ENCODE peak calls at places on chromosomes 3 and 15, in four cellular contexts. P, G, Y and R are unnamed samples.
A peak's percentile ranks its signal among the peaks of the same experiment; 100 is the strongest.

GRCh38 chr15:49864251-49864650 is 243.4 kb downstream of the DTWD1 start:
- DNase-seq in P (no peak), Y (no peak), G (no peak), R (no peak)

GRCh38 chr3:166171695-166172094 is 334.5 kb upstream of the BCHE start:
- DNase-seq in Y (no peak), G (no peak), P (no peak), R (no peak)

GRCh38 chr3:48621461-48621869 is at the start of gene TMEM89:
- DNase-seq in Y (no peak), G (no peak), P (no peak), R (no peak)

GRCh38 chr3:177578488-177578887 is 381.2 kb upstream of the TBL1XR1 start:
- DNase-seq in P (no peak), Y (no peak), G (no peak), R (no peak)

GRCh38 chr3:21020043-21020442 is 731.0 kb downstream of the ZNF385D start:
- DNase-seq in Y (no peak), P (no peak), G (no peak), R (no peak)

GRCh38 chr3:21795152-21795837 is 44.3 kb upstream of the ZNF385D start:
- DNase-seq in P (peak; percentile 33), G (no peak), Y (no peak), R (peak; percentile 40)

GRCh38 chr15:58988011-58988785 is 735 bp downstream of the RNF111 start:
- DNase-seq in P (peak; percentile 72), Y (peak; percentile 75), G (peak; percentile 59), R (no peak)

GRCh38 chr15:82739086-82739485 is 29.4 kb upstream of the AP3B2 start:
- DNase-seq in Y (no peak), G (peak; percentile 6), P (no peak), R (no peak)

GRCh38 chr3:105836533-105836932 is 32.3 kb downstream of the CBLB start:
- DNase-seq in G (peak; percentile 85), Y (no peak), P (no peak), R (no peak)

GRCh38 chr3:43362183-43362582 is 75.8 kb downstream of the SNRK start:
- DNase-seq in G (no peak), Y (no peak), P (no peak), R (no peak)

GRCh38 chr3:112519424-112520001 is 20.2 kb upstream of the BTLA start:
- DNase-seq in Y (no peak), G (peak; percentile 56), P (peak; percentile 56), R (peak; percentile 13)

GRCh38 chr3:171489348-171489747 is 29.1 kb upstream of the TNIK start:
- DNase-seq in G (no peak), Y (no peak), P (no peak), R (no peak)

GRCh38 chr15:99247063-99247462 is 2.3 kb downstream of the TTC23 start:
- DNase-seq in P (no peak), Y (no peak), G (no peak), R (no peak)

GRCh38 chr3:128906804-128907525 is 27.5 kb downstream of the ACAD9 start:
- DNase-seq in P (no peak), G (no peak), Y (no peak), R (no peak)

GRCh38 chr3:170499562-170500156 is 81.0 kb downstream of the CLDN11 start:
- DNase-seq in P (peak; percentile 36), G (peak; percentile 62), Y (no peak), R (no peak)

GRCh38 chr3:111485086-111485485 is 56.9 kb upstream of the CD96 start:
- DNase-seq in Y (no peak), G (no peak), P (no peak), R (no peak)

GRCh38 chr15:74642328-74642723 is 26.7 kb downstream of the CLK3 start:
- DNase-seq in G (no peak), P (peak; percentile 32), Y (no peak), R (no peak)

GRCh38 chr3:122030381-122031122 is 8.5 kb upstream of the ILDR1 start:
- DNase-seq in Y (no peak), G (peak; percentile 23), P (no peak), R (no peak)

GRCh38 chr3:71311320-71312046 is 272.0 kb downstream of the FOXP1 start:
- DNase-seq in G (peak; percentile 36), Y (no peak), P (no peak), R (no peak)

GRCh38 chr15:64912379-64912778 is 677 bp downstream of the ANKDD1A start:
- DNase-seq in Y (no peak), G (no peak), P (no peak), R (no peak)

GRCh38 chr15:101276501-101277037 is 716 bp downstream of the SELENOS start:
- DNase-seq in Y (no peak), G (peak; percentile 29), P (no peak), R (peak; percentile 34)

GRCh38 chr15:67883228-67883773 is 43.5 kb upstream of the RNU6-1 start:
- DNase-seq in G (no peak), P (no peak), Y (no peak), R (peak; percentile 65)

GRCh38 chr15:25910832-25911231 is 47.7 kb upstream of the ATP10A start:
- DNase-seq in G (no peak), P (no peak), Y (no peak), R (no peak)

GRCh38 chr3:3005345-3005744 is 104.8 kb downstream of the IL5RA start:
- DNase-seq in P (no peak), Y (no peak), G (no peak), R (no peak)

GRCh38 chr15:60795889-60796288 is 316.9 kb upstream of the ICE2 start:
- DNase-seq in G (no peak), Y (no peak), P (no peak), R (no peak)

GRCh38 chr15:57114070-57114469 is 195.6 kb downstream of the TCF12 start:
- DNase-seq in P (peak; percentile 25), G (no peak), Y (no peak), R (no peak)

GRCh38 chr3:8784676-8785435 is 15.4 kb upstream of the OXTR start:
- DNase-seq in Y (no peak), G (no peak), P (no peak), R (no peak)

GRCh38 chr15:71136159-71137137 is 21.2 kb downstream of the THSD4 start:
- DNase-seq in P (peak; percentile 32), G (peak; percentile 91), Y (no peak), R (no peak)

GRCh38 chr3:42572278-42572677 is 9.5 kb downstream of the SEC22C start:
- DNase-seq in G (peak; percentile 26), Y (no peak), P (peak; percentile 25), R (no peak)

GRCh38 chr3:11764931-11765363 is 81.7 kb downstream of the TAMM41 start:
- DNase-seq in Y (no peak), P (no peak), G (peak; percentile 79), R (no peak)

GRCh38 chr3:198107840-198108734 is 148.1 kb downstream of the LMLN start:
- DNase-seq in Y (no peak), P (no peak), G (peak; percentile 31), R (no peak)

GRCh38 chr3:40557558-40558161 is 32.9 kb downstream of the ZNF621 start:
- DNase-seq in P (no peak), G (peak; percentile 2), Y (no peak), R (no peak)